ENCODE peak calls at places on chromosomes 3 and 15, in eight cellular contexts. One of them, this sample, is unnamed.

GRCh38 chr3:127448161-127448561 is 142.4 kb downstream of the TPRA1 start:
- DNase-seq in NCI-H2171 treated with DMSO at 0.1 percent for 48 hours: peak; percentile 48
- DNase-seq in GM12865: no peak
- DNase-seq in GM20000: no peak
- DNase-seq in BJ: no peak
- DNase-seq in HS-27A: no peak
- DNase-seq in NCI-H1417: peak; percentile 39
- DNase-seq in keratinocyte: no peak
- DNase-seq in this sample: peak; percentile 57

GRCh38 chr3:37765591-37766219 is 96.0 kb upstream of the CTDSPL start:
- DNase-seq in GM12865: no peak
- DNase-seq in HS-27A: no peak
- DNase-seq in NCI-H1417: no peak
- DNase-seq in keratinocyte: no peak
- DNase-seq in GM20000: no peak
- DNase-seq in NCI-H2171 treated with DMSO at 0.1 percent for 48 hours: no peak
- DNase-seq in BJ: no peak
- DNase-seq in this sample: no peak

GRCh38 chr3:153165211-153165815 is 3.3 kb downstream of the RAP2B start:
- DNase-seq in keratinocyte: no peak
- DNase-seq in HS-27A: no peak
- DNase-seq in GM12865: peak; percentile 21
- DNase-seq in GM20000: no peak
- DNase-seq in NCI-H1417: no peak
- DNase-seq in NCI-H2171 treated with DMSO at 0.1 percent for 48 hours: no peak
- DNase-seq in BJ: no peak
- DNase-seq in this sample: no peak

GRCh38 chr15:39587910-39588530 is 7.1 kb downstream of the THBS1 start:
- DNase-seq in keratinocyte: peak; percentile 45
- DNase-seq in GM12865: no peak
- DNase-seq in HS-27A: no peak
- DNase-seq in GM20000: no peak
- DNase-seq in NCI-H1417: no peak
- DNase-seq in BJ: peak; percentile 28
- DNase-seq in NCI-H2171 treated with DMSO at 0.1 percent for 48 hours: no peak
- DNase-seq in this sample: no peak

GRCh38 chr3:134328147-134328591 is 46.1 kb downstream of the AMOTL2 start:
- DNase-seq in BJ: peak; percentile 89
- DNase-seq in GM12865: no peak
- DNase-seq in GM20000: no peak
- DNase-seq in keratinocyte: no peak
- DNase-seq in NCI-H2171 treated with DMSO at 0.1 percent for 48 hours: no peak
- DNase-seq in NCI-H1417: no peak
- DNase-seq in HS-27A: peak; percentile 88
- DNase-seq in this sample: no peak

GRCh38 chr3:56975562-56975961 is 84.9 kb upstream of the SPATA12 start:
- DNase-seq in NCI-H2171 treated with DMSO at 0.1 percent for 48 hours: peak; percentile 12
- DNase-seq in keratinocyte: no peak
- DNase-seq in GM12865: no peak
- DNase-seq in NCI-H1417: no peak
- DNase-seq in BJ: no peak
- DNase-seq in GM20000: no peak
- DNase-seq in HS-27A: no peak
- DNase-seq in this sample: no peak

GRCh38 chr15:48005077-48005476 is 115.7 kb upstream of the SLC24A5 start:
- DNase-seq in GM12865: no peak
- DNase-seq in BJ: no peak
- DNase-seq in HS-27A: no peak
- DNase-seq in NCI-H1417: no peak
- DNase-seq in GM20000: no peak
- DNase-seq in keratinocyte: no peak
- DNase-seq in NCI-H2171 treated with DMSO at 0.1 percent for 48 hours: no peak
- DNase-seq in this sample: no peak

GRCh38 chr3:171184372-171184771 is 157.9 kb upstream of the SLC2A2 start:
- DNase-seq in keratinocyte: no peak
- DNase-seq in NCI-H2171 treated with DMSO at 0.1 percent for 48 hours: no peak
- DNase-seq in GM12865: peak; percentile 86
- DNase-seq in HS-27A: no peak
- DNase-seq in GM20000: peak; percentile 26
- DNase-seq in NCI-H1417: no peak
- DNase-seq in BJ: no peak
- DNase-seq in this sample: no peak

GRCh38 chr3:65811050-65811766 is 227.5 kb downstream of the MAGI1 start:
- DNase-seq in NCI-H2171 treated with DMSO at 0.1 percent for 48 hours: peak; percentile 15
- DNase-seq in GM12865: no peak
- DNase-seq in BJ: no peak
- DNase-seq in GM20000: no peak
- DNase-seq in NCI-H1417: no peak
- DNase-seq in keratinocyte: no peak
- DNase-seq in HS-27A: no peak
- DNase-seq in this sample: no peak

GRCh38 chr3:10008588-10009344 is 17.5 kb upstream of the FANCD2 start:
- DNase-seq in NCI-H2171 treated with DMSO at 0.1 percent for 48 hours: peak; percentile 56
- DNase-seq in BJ: no peak
- DNase-seq in GM20000: peak; percentile 87
- DNase-seq in NCI-H1417: peak; percentile 69
- DNase-seq in HS-27A: no peak
- DNase-seq in GM12865: peak; percentile 85
- DNase-seq in keratinocyte: no peak
- DNase-seq in this sample: peak; percentile 77

GRCh38 chr15:69666921-69667811 is 214.5 kb downstream of the RPLP1 start:
- DNase-seq in NCI-H2171 treated with DMSO at 0.1 percent for 48 hours: no peak
- DNase-seq in BJ: no peak
- DNase-seq in GM20000: peak; percentile 61
- DNase-seq in GM12865: peak; percentile 86
- DNase-seq in keratinocyte: no peak
- DNase-seq in HS-27A: no peak
- DNase-seq in NCI-H1417: peak; percentile 42
- DNase-seq in this sample: peak; percentile 3

GRCh38 chr3:27729748-27730611 is 7.9 kb upstream of the EOMES start:
- DNase-seq in HS-27A: no peak
- DNase-seq in GM12865: no peak
- DNase-seq in BJ: no peak
- DNase-seq in keratinocyte: no peak
- DNase-seq in GM20000: peak; percentile 10
- DNase-seq in NCI-H2171 treated with DMSO at 0.1 percent for 48 hours: peak; percentile 13
- DNase-seq in NCI-H1417: no peak
- DNase-seq in this sample: peak; percentile 4

GRCh38 chr3:13840456-13840855 is 39.4 kb downstream of the WNT7A start:
- DNase-seq in NCI-H2171 treated with DMSO at 0.1 percent for 48 hours: no peak
- DNase-seq in GM12865: no peak
- DNase-seq in NCI-H1417: no peak
- DNase-seq in keratinocyte: no peak
- DNase-seq in HS-27A: no peak
- DNase-seq in GM20000: no peak
- DNase-seq in BJ: no peak
- DNase-seq in this sample: no peak

GRCh38 chr3:79488407-79488806 is 279.4 kb downstream of the ROBO1 start:
- DNase-seq in GM12865: no peak
- DNase-seq in NCI-H1417: no peak
- DNase-seq in GM20000: no peak
- DNase-seq in NCI-H2171 treated with DMSO at 0.1 percent for 48 hours: no peak
- DNase-seq in BJ: no peak
- DNase-seq in keratinocyte: no peak
- DNase-seq in HS-27A: no peak
- DNase-seq in this sample: no peak

GRCh38 chr3:28949580-28949979 is 331.3 kb upstream of the RBMS3 start:
- DNase-seq in BJ: no peak
- DNase-seq in keratinocyte: no peak
- DNase-seq in HS-27A: no peak
- DNase-seq in GM12865: no peak
- DNase-seq in GM20000: no peak
- DNase-seq in NCI-H2171 treated with DMSO at 0.1 percent for 48 hours: peak; percentile 25
- DNase-seq in NCI-H1417: no peak
- DNase-seq in this sample: peak; percentile 59

GRCh38 chr15:64905119-64905831 is 6.4 kb upstream of the ANKDD1A start:
- DNase-seq in NCI-H1417: no peak
- DNase-seq in GM20000: peak; percentile 88
- DNase-seq in HS-27A: no peak
- DNase-seq in NCI-H2171 treated with DMSO at 0.1 percent for 48 hours: peak; percentile 97
- DNase-seq in BJ: no peak
- DNase-seq in GM12865: peak; percentile 81
- DNase-seq in keratinocyte: no peak
- DNase-seq in this sample: peak; percentile 85

GRCh38 chr15:71195242-71195641 is 80.0 kb downstream of the THSD4 start:
- DNase-seq in NCI-H1417: no peak
- DNase-seq in GM12865: no peak
- DNase-seq in NCI-H2171 treated with DMSO at 0.1 percent for 48 hours: no peak
- DNase-seq in HS-27A: no peak
- DNase-seq in BJ: no peak
- DNase-seq in keratinocyte: no peak
- DNase-seq in GM20000: no peak
- DNase-seq in this sample: peak; percentile 2

GRCh38 chr3:86410587-86410986 is 580.4 kb downstream of the VGLL3 start:
- DNase-seq in NCI-H1417: no peak
- DNase-seq in NCI-H2171 treated with DMSO at 0.1 percent for 48 hours: no peak
- DNase-seq in GM20000: no peak
- DNase-seq in keratinocyte: no peak
- DNase-seq in GM12865: no peak
- DNase-seq in HS-27A: no peak
- DNase-seq in BJ: no peak
- DNase-seq in this sample: no peak

GRCh38 chr3:88188436-88188835 is 38.7 kb downstream of the C3orf38 start:
- DNase-seq in keratinocyte: no peak
- DNase-seq in GM20000: no peak
- DNase-seq in HS-27A: peak; percentile 26
- DNase-seq in NCI-H1417: no peak
- DNase-seq in GM12865: no peak
- DNase-seq in NCI-H2171 treated with DMSO at 0.1 percent for 48 hours: no peak
- DNase-seq in BJ: no peak
- DNase-seq in this sample: no peak

GRCh38 chr15:91555307-91555706 is 298.2 kb upstream of the SLCO3A1 start:
- DNase-seq in keratinocyte: no peak
- DNase-seq in HS-27A: no peak
- DNase-seq in NCI-H2171 treated with DMSO at 0.1 percent for 48 hours: no peak
- DNase-seq in GM12865: no peak
- DNase-seq in NCI-H1417: no peak
- DNase-seq in GM20000: no peak
- DNase-seq in BJ: no peak
- DNase-seq in this sample: peak; percentile 7

GRCh38 chr3:126971891-126972351 is 11.0 kb upstream of the PLXNA1 start:
- DNase-seq in BJ: no peak
- DNase-seq in HS-27A: no peak
- DNase-seq in GM12865: no peak
- DNase-seq in NCI-H2171 treated with DMSO at 0.1 percent for 48 hours: no peak
- DNase-seq in NCI-H1417: no peak
- DNase-seq in GM20000: no peak
- DNase-seq in keratinocyte: no peak
- DNase-seq in this sample: no peak

GRCh38 chr15:69117431-69117841 is 43.0 kb upstream of the GLCE start:
- DNase-seq in keratinocyte: no peak
- DNase-seq in HS-27A: no peak
- DNase-seq in GM20000: no peak
- DNase-seq in NCI-H2171 treated with DMSO at 0.1 percent for 48 hours: peak; percentile 51
- DNase-seq in GM12865: no peak
- DNase-seq in NCI-H1417: peak; percentile 57
- DNase-seq in BJ: no peak
- DNase-seq in this sample: peak; percentile 91